ENCODE peak calls at places on chromosome 10, in nine cellular contexts. S is HCEC 1CT; D is activated T-cell treated with anti-CD3 and anti-CD28 coated beads, Interleukin-2, amount 50 U/mL, for 1 hour; I is stomach; Z is activated naive CD4-positive, alpha-beta T cell; Y is GM10248; M is cardiac muscle cell; X is activated CD8-positive, alpha-beta T cell treated with anti-CD3 and anti-CD28 coated beads, Interleukin-2, amount 10 ng/mL, durations not matched to agents 7 days and 5 days; V is NCI-H446. P is an unnamed sample.

GRCh38 chr10:10591682-10592412 is 425.8 kb upstream of the CELF2 start:
- DNase-seq in X (no peak), M (no peak), D (no peak), I (no peak), S (no peak), Y (no peak), V (no peak), Z (no peak), P (no peak)

GRCh38 chr10:46550076-46550790 is 6.2 kb downstream of the GPRIN2 start:
- DNase-seq in I (peak; percentile 26), Y (no peak), Z (no peak), D (no peak), X (peak; percentile 16), M (no peak), V (no peak), S (no peak), P (peak; percentile 11)

GRCh38 chr10:52409928-52410327 is 95.8 kb downstream of the DKK1 start:
- DNase-seq in M (no peak), X (no peak), S (no peak), I (no peak), V (no peak), Y (no peak), D (no peak), Z (no peak), P (no peak)

GRCh38 chr10:46536781-46537180 is 19.7 kb downstream of the GPRIN2 start:
- DNase-seq in M (no peak), D (peak; percentile 8), Y (no peak), I (peak; percentile 24), X (no peak), Z (no peak), V (no peak), S (no peak), P (no peak)

GRCh38 chr10:129965940-129966339 is 1.9 kb upstream of the EBF3 start:
- DNase-seq in D (no peak), Y (no peak), I (no peak), S (no peak), M (no peak), X (no peak), V (no peak), Z (no peak), P (no peak)

GRCh38 chr10:91251430-91252056 is 31.1 kb downstream of the PCGF5 start:
- DNase-seq in V (peak; percentile 33), M (peak; percentile 70), D (peak; percentile 44), Y (peak; percentile 31), I (peak; percentile 61), X (peak; percentile 64), Z (no peak), S (peak; percentile 50), P (peak; percentile 30)

GRCh38 chr10:34985823-34986222 is 104.3 kb downstream of the CUL2 start:
- DNase-seq in M (peak; percentile 52), D (no peak), I (no peak), Y (no peak), Z (no peak), S (peak; percentile 30), V (no peak), X (no peak), P (no peak)

GRCh38 chr10:71597821-71598498 is 121.6 kb downstream of the C10orf105 start:
- DNase-seq in D (no peak), Y (peak; percentile 57), V (no peak), S (no peak), X (no peak), I (no peak), Z (no peak), M (peak; percentile 67), P (peak; percentile 25)

GRCh38 chr10:1396236-1396635 is 340.1 kb downstream of the WDR37 start:
- DNase-seq in Z (no peak), S (no peak), Y (no peak), I (peak; percentile 17), V (no peak), M (no peak), D (no peak), X (no peak), P (peak; percentile 5)

GRCh38 chr10:104478380-104478779 is 124.7 kb downstream of the CFAP58 start:
- DNase-seq in V (no peak), S (no peak), I (no peak), Y (no peak), Z (no peak), D (no peak), M (no peak), X (no peak), P (no peak)

GRCh38 chr10:20481054-20481453 is 416.1 kb downstream of the NEBL start:
- DNase-seq in I (no peak), V (no peak), Y (no peak), S (no peak), X (no peak), D (no peak), Z (no peak), M (no peak), P (no peak)

GRCh38 chr10:124149681-124150080 is 56.3 kb upstream of the CHST15 start:
- DNase-seq in I (no peak), M (no peak), Y (no peak), X (no peak), V (no peak), Z (no peak), D (no peak), S (no peak), P (no peak)

GRCh38 chr10:6583447-6583846 is 3.4 kb upstream of the PRKCQ start:
- DNase-seq in X (peak; percentile 90), V (no peak), Y (no peak), I (no peak), M (no peak), D (peak; percentile 71), Z (peak; percentile 32), S (no peak), P (no peak)

GRCh38 chr10:77909755-77910375 is 16.7 kb downstream of the DLG5 start:
- DNase-seq in S (peak; percentile 78), V (no peak), Y (no peak), D (no peak), X (no peak), M (peak; percentile 50), I (peak; percentile 54), Z (no peak), P (no peak)

GRCh38 chr10:83991986-83992753 is 147.1 kb upstream of the GHITM start:
- DNase-seq in Z (no peak), M (peak; percentile 11), Y (peak; percentile 34), D (no peak), X (peak; percentile 22), V (no peak), S (no peak), I (no peak), P (no peak)

GRCh38 chr10:132396495-132397035 is 435 bp upstream of the PWWP2B start:
- DNase-seq in X (peak; percentile 73), S (peak; percentile 44), Y (peak; percentile 66), Z (peak; percentile 52), V (no peak), D (peak; percentile 79), I (peak; percentile 75), M (peak; percentile 56), P (no peak)

GRCh38 chr10:93849605-93850004 is 44.2 kb upstream of the SLC35G1 start:
- DNase-seq in Z (no peak), S (no peak), Y (no peak), M (no peak), D (no peak), V (no peak), I (no peak), X (no peak), P (no peak)

P was measured in memory B cell.